ENCODE peak calls at places on chromosome 12, in five cellular contexts. One of them, this sample, is unnamed.

GRCh38 chr12:110247340-110248095 is 33.5 kb upstream of the ATP2A2 start:
- DNase-seq in brain microvascular endothelial cell: no peak
- DNase-seq in colonic mucosa: peak
- DNase-seq in Karpas-422: no peak
- DNase-seq in left ventricle myocardium inferior: peak
- DNase-seq in this sample: peak

GRCh38 chr12:112900298-112901145 is 6.2 kb upstream of the OAS1 start:
- DNase-seq in brain microvascular endothelial cell: peak
- DNase-seq in colonic mucosa: peak
- DNase-seq in Karpas-422: peak
- DNase-seq in left ventricle myocardium inferior: no peak
- DNase-seq in this sample: peak

GRCh38 chr12:59736786-59737185 is 141.0 kb downstream of the SLC16A7 start:
- DNase-seq in brain microvascular endothelial cell: peak
- DNase-seq in colonic mucosa: no peak
- DNase-seq in Karpas-422: no peak
- DNase-seq in left ventricle myocardium inferior: no peak
- DNase-seq in this sample: peak

GRCh38 chr12:97921957-97922722 is 459.5 kb downstream of the RMST start:
- DNase-seq in brain microvascular endothelial cell: peak
- DNase-seq in colonic mucosa: no peak
- DNase-seq in Karpas-422: no peak
- DNase-seq in left ventricle myocardium inferior: no peak
- DNase-seq in this sample: no peak

GRCh38 chr12:68376901-68377300 is 44.7 kb upstream of the MDM1 start:
- DNase-seq in brain microvascular endothelial cell: no peak
- DNase-seq in colonic mucosa: no peak
- DNase-seq in Karpas-422: peak
- DNase-seq in left ventricle myocardium inferior: no peak
- DNase-seq in this sample: no peak

GRCh38 chr12:131477613-131478012 is 233.3 kb upstream of the SFSWAP start:
- DNase-seq in brain microvascular endothelial cell: no peak
- DNase-seq in colonic mucosa: no peak
- DNase-seq in Karpas-422: no peak
- DNase-seq in left ventricle myocardium inferior: no peak
- DNase-seq in this sample: no peak

GRCh38 chr12:94059394-94060368 is 88.7 kb upstream of the PLXNC1 start:
- DNase-seq in brain microvascular endothelial cell: no peak
- DNase-seq in colonic mucosa: no peak
- DNase-seq in Karpas-422: no peak
- DNase-seq in left ventricle myocardium inferior: no peak
- DNase-seq in this sample: no peak

GRCh38 chr12:130958557-130959140 is 4.9 kb downstream of the ADGRD1 start:
- DNase-seq in brain microvascular endothelial cell: no peak
- DNase-seq in colonic mucosa: no peak
- DNase-seq in Karpas-422: no peak
- DNase-seq in left ventricle myocardium inferior: no peak
- DNase-seq in this sample: no peak

GRCh38 chr12:94673951-94674570 is 23.7 kb upstream of the TMCC3 start:
- DNase-seq in brain microvascular endothelial cell: no peak
- DNase-seq in colonic mucosa: no peak
- DNase-seq in Karpas-422: no peak
- DNase-seq in left ventricle myocardium inferior: no peak
- DNase-seq in this sample: no peak

GRCh38 chr12:120468846-120469449 is 600 bp downstream of the SRSF9 start:
- DNase-seq in brain microvascular endothelial cell: peak
- DNase-seq in colonic mucosa: peak
- DNase-seq in Karpas-422: peak
- DNase-seq in left ventricle myocardium inferior: peak
- DNase-seq in this sample: peak

GRCh38 chr12:86627001-86627400 is 370.8 kb upstream of the MGAT4C start:
- DNase-seq in brain microvascular endothelial cell: no peak
- DNase-seq in colonic mucosa: no peak
- DNase-seq in Karpas-422: no peak
- DNase-seq in left ventricle myocardium inferior: no peak
- DNase-seq in this sample: no peak

GRCh38 chr12:16583991-16584745 is 21.8 kb downstream of the LMO3 start:
- DNase-seq in brain microvascular endothelial cell: no peak
- DNase-seq in colonic mucosa: no peak
- DNase-seq in Karpas-422: no peak
- DNase-seq in left ventricle myocardium inferior: no peak
- DNase-seq in this sample: no peak

GRCh38 chr12:97837401-97837800 is 374.8 kb downstream of the RMST start:
- DNase-seq in brain microvascular endothelial cell: no peak
- DNase-seq in colonic mucosa: no peak
- DNase-seq in Karpas-422: no peak
- DNase-seq in left ventricle myocardium inferior: no peak
- DNase-seq in this sample: peak

GRCh38 chr12:96398422-96399080 is 1.7 kb downstream of the CDK17 start:
- DNase-seq in brain microvascular endothelial cell: no peak
- DNase-seq in colonic mucosa: no peak
- DNase-seq in Karpas-422: peak
- DNase-seq in left ventricle myocardium inferior: no peak
- DNase-seq in this sample: no peak

GRCh38 chr12:31574803-31575573 is 15.9 kb downstream of the DENND5B start:
- DNase-seq in brain microvascular endothelial cell: no peak
- DNase-seq in colonic mucosa: no peak
- DNase-seq in Karpas-422: no peak
- DNase-seq in left ventricle myocardium inferior: no peak
- DNase-seq in this sample: no peak
- H3K27ac ChIP-seq in brain microvascular endothelial cell: no peak
- H3K27ac ChIP-seq in colonic mucosa: no peak
- H3K27ac ChIP-seq in Karpas-422: no peak
- H3K27ac ChIP-seq in left ventricle myocardium inferior: peak
- H3K27ac ChIP-seq in this sample: no peak

GRCh38 chr12:30514666-30515065 is 181.0 kb downstream of the IPO8 start:
- DNase-seq in brain microvascular endothelial cell: no peak
- DNase-seq in colonic mucosa: no peak
- DNase-seq in Karpas-422: no peak
- DNase-seq in left ventricle myocardium inferior: no peak
- DNase-seq in this sample: no peak
- H3K27ac ChIP-seq in brain microvascular endothelial cell: no peak
- H3K27ac ChIP-seq in colonic mucosa: no peak
- H3K27ac ChIP-seq in Karpas-422: no peak
- H3K27ac ChIP-seq in left ventricle myocardium inferior: no peak
- H3K27ac ChIP-seq in this sample: no peak

GRCh38 chr12:389138-390096 is at the start of gene KDM5A:
- DNase-seq in brain microvascular endothelial cell: peak
- DNase-seq in colonic mucosa: peak
- DNase-seq in Karpas-422: peak
- DNase-seq in left ventricle myocardium inferior: peak
- DNase-seq in this sample: peak

GRCh38 chr12:386651-387050 is 2.5 kb downstream of the KDM5A start:
- DNase-seq in brain microvascular endothelial cell: peak
- DNase-seq in colonic mucosa: no peak
- DNase-seq in Karpas-422: no peak
- DNase-seq in left ventricle myocardium inferior: no peak
- DNase-seq in this sample: no peak

GRCh38 chr12:388547-389137 is 478 bp downstream of the KDM5A start:
- DNase-seq in brain microvascular endothelial cell: peak
- DNase-seq in colonic mucosa: peak
- DNase-seq in Karpas-422: peak
- DNase-seq in left ventricle myocardium inferior: peak
- DNase-seq in this sample: peak

GRCh38 chr12:388012-388411 is 1.1 kb downstream of the KDM5A start:
- DNase-seq in brain microvascular endothelial cell: no peak
- DNase-seq in colonic mucosa: no peak
- DNase-seq in Karpas-422: no peak
- DNase-seq in left ventricle myocardium inferior: no peak
- DNase-seq in this sample: no peak
- H3K27ac ChIP-seq in brain microvascular endothelial cell: peak
- H3K27ac ChIP-seq in colonic mucosa: no peak
- H3K27ac ChIP-seq in Karpas-422: peak
- H3K27ac ChIP-seq in left ventricle myocardium inferior: peak
- H3K27ac ChIP-seq in this sample: peak

DNA sequence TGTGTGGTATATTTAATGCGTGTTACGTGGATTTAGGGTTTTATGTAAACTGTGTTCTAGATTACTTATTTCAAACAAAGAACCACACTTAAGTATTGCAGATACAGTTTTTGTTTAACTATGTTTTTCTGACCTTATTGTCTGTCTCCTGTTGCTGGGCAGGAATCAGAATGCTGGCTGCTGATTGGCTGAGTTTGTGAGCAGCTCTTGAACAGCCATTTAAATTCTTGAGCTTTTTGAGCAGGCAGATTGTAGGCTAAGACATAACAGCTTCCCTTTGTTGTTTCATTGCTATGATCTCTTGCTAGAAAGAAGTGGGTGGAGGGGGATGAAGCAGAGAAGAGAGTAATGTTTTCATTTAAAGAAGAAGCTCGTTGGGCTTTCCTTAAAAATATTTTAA is 52.2 kb downstream of the ATF7IP start:
- DNase-seq in brain microvascular endothelial cell: peak
- DNase-seq in colonic mucosa: peak
- DNase-seq in Karpas-422: peak
- DNase-seq in left ventricle myocardium inferior: peak
- DNase-seq in this sample: peak
- H3K27ac ChIP-seq in brain microvascular endothelial cell: peak
- H3K27ac ChIP-seq in colonic mucosa: peak
- H3K27ac ChIP-seq in Karpas-422: peak
- H3K27ac ChIP-seq in left ventricle myocardium inferior: peak
- H3K27ac ChIP-seq in this sample: peak

GRCh38 chr12:115421796-115422709 is 738.1 kb upstream of the TBX3 start:
- DNase-seq in brain microvascular endothelial cell: no peak
- DNase-seq in colonic mucosa: no peak
- DNase-seq in Karpas-422: no peak
- DNase-seq in left ventricle myocardium inferior: no peak
- DNase-seq in this sample: peak
- H3K27ac ChIP-seq in brain microvascular endothelial cell: no peak
- H3K27ac ChIP-seq in colonic mucosa: no peak
- H3K27ac ChIP-seq in Karpas-422: no peak
- H3K27ac ChIP-seq in left ventricle myocardium inferior: no peak
- H3K27ac ChIP-seq in this sample: peak

GRCh38 chr12:90337018-90337417 is 618.0 kb downstream of the CCER1 start:
- DNase-seq in brain microvascular endothelial cell: no peak
- DNase-seq in colonic mucosa: no peak
- DNase-seq in Karpas-422: no peak
- DNase-seq in left ventricle myocardium inferior: no peak
- DNase-seq in this sample: no peak
- H3K27ac ChIP-seq in brain microvascular endothelial cell: no peak
- H3K27ac ChIP-seq in colonic mucosa: no peak
- H3K27ac ChIP-seq in Karpas-422: no peak
- H3K27ac ChIP-seq in left ventricle myocardium inferior: no peak
- H3K27ac ChIP-seq in this sample: no peak

GRCh38 chr12:6958609-6959375 is 7.6 kb downstream of the PTPN6 start:
- DNase-seq in brain microvascular endothelial cell: no peak
- DNase-seq in colonic mucosa: no peak
- DNase-seq in Karpas-422: peak
- DNase-seq in left ventricle myocardium inferior: peak
- DNase-seq in this sample: no peak

GRCh38 chr12:6957151-6957701 is 6.1 kb downstream of the PTPN6 start:
- DNase-seq in brain microvascular endothelial cell: no peak
- DNase-seq in colonic mucosa: no peak
- DNase-seq in Karpas-422: no peak
- DNase-seq in left ventricle myocardium inferior: no peak
- DNase-seq in this sample: no peak

GRCh38 chr12:6956332-6956727 is 5.2 kb downstream of the PTPN6 start:
- DNase-seq in brain microvascular endothelial cell: no peak
- DNase-seq in colonic mucosa: no peak
- DNase-seq in Karpas-422: no peak
- DNase-seq in left ventricle myocardium inferior: no peak
- DNase-seq in this sample: no peak

GRCh38 chr12:6959376-6960290 is 8.5 kb downstream of the PTPN6 start:
- DNase-seq in brain microvascular endothelial cell: no peak
- DNase-seq in colonic mucosa: peak
- DNase-seq in Karpas-422: no peak
- DNase-seq in left ventricle myocardium inferior: peak
- DNase-seq in this sample: no peak

DNA sequence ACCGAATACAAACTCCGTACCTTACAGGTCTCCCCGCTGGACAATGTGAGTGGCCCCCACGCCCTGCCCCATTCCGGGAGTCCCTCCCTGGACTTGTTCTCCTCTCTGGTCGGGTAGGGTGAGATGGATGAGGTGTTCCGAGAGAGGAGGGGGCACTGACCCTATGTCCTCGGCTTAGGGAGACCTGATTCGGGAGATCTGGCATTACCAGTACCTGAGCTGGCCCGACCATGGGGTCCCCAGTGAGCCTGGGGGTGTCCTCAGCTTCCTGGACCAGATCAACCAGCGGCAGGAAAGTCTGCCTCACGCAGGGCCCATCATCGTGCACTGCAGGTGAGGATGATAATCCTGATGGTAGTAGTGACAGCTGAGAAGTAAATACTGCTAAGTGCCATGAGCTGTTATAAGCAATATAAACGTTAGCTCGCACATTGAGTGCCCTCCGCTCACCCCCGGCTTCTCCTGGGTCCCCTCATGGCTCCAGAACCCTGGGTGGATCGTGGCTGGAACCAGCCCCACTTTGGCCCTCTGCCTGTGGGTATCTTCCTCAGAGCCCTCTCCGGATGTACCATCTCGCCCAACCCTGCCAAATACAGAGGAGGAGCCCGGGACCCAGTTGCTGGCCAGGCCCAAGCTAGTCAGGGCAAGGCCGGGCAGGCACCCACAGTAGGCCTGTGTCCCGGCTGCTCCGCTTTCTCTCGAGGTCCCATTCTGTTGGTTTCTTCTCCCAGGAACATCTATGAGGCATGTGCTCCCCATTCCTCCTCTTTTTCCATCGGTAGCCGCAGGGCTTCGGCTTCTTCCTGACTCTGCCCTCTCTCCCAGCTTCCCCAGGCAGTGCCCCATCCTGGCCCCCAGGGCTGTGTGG is 6.8 kb downstream of the PTPN6 start:
- DNase-seq in brain microvascular endothelial cell: no peak
- DNase-seq in colonic mucosa: no peak
- DNase-seq in Karpas-422: no peak
- DNase-seq in left ventricle myocardium inferior: no peak
- DNase-seq in this sample: no peak
- H3K27ac ChIP-seq in brain microvascular endothelial cell: no peak
- H3K27ac ChIP-seq in colonic mucosa: peak
- H3K27ac ChIP-seq in Karpas-422: peak
- H3K27ac ChIP-seq in left ventricle myocardium inferior: peak
- H3K27ac ChIP-seq in this sample: no peak

This sample was measured in hepatocyte.